ENCODE peak calls at places on chromosomes 12 and 14, in eight cellular contexts. O, H, X, K, I, T, D and Y are unnamed samples.

GRCh38 chr14:76644875-76645518 is 116.3 kb upstream of the VASH1 start:
- DNase-seq in O (no peak), H (peak; percentile 4), X (no peak), K (peak; percentile 13), I (no peak), T (no peak), D (no peak), Y (peak; percentile 34)

GRCh38 chr12:88854260-88854659 is 274.0 kb upstream of the KITLG start:
- DNase-seq in O (no peak), H (no peak), X (no peak), K (no peak), I (no peak), T (peak; percentile 79), D (no peak), Y (peak; percentile 8)

GRCh38 chr12:124506145-124506831 is 61.1 kb downstream of the NCOR2 start:
- DNase-seq in O (no peak), H (no peak), X (no peak), K (no peak), I (peak; percentile 92), T (no peak), D (peak; percentile 92), Y (no peak)

GRCh38 chr14:99755629-99756603 is 37.3 kb upstream of the EML1 start:
- DNase-seq in O (no peak), H (no peak), X (peak; percentile 72), K (peak; percentile 72), I (peak; percentile 90), T (peak; percentile 82), D (peak; percentile 91), Y (peak; percentile 89)

GRCh38 chr12:107351716-107352115 is 258.4 kb upstream of the CRY1 start:
- DNase-seq in O (no peak), H (no peak), X (no peak), K (no peak), I (no peak), T (peak; percentile 18), D (no peak), Y (no peak)

GRCh38 chr14:57382283-57382682 is 8.1 kb upstream of the NAA30 start:
- DNase-seq in O (no peak), H (no peak), X (no peak), K (no peak), I (no peak), T (peak; percentile 66), D (no peak), Y (no peak)

GRCh38 chr12:107131832-107132616 is 38.7 kb upstream of the CRY1 start:
- DNase-seq in O (no peak), H (peak; percentile 53), X (no peak), K (peak; percentile 22), I (no peak), T (peak; percentile 56), D (no peak), Y (peak; percentile 47)

GRCh38 chr12:46585854-46586621 is 213.5 kb upstream of the SLC38A2 start:
- DNase-seq in O (peak; percentile 69), H (peak; percentile 16), X (no peak), K (no peak), I (no peak), T (peak; percentile 48), D (no peak), Y (no peak)